ENCODE peak calls at places on chromosomes 2 and 18, in seven cellular contexts. X, M, C, T, O, N and G are unnamed samples.

GRCh38 chr2:170744248-170745002 is 25.8 kb upstream of the ERICH2 start:
- DNase-seq in X (no peak), M (no peak), C (no peak), T (no peak), O (no peak), N (no peak), G (peak)

GRCh38 chr18:79628416-79629248 is 51.0 kb upstream of the CTDP1 start:
- DNase-seq in X (no peak), M (no peak), C (no peak), T (no peak), O (no peak), N (peak), G (no peak)

GRCh38 chr2:172588931-172589330 is 33.0 kb downstream of the PDK1 start:
- DNase-seq in X (peak), M (no peak), C (no peak), T (no peak), O (no peak), N (no peak), G (no peak)

GRCh38 chr2:219570194-219570923 is 980 bp downstream of the OBSL1 start:
- DNase-seq in X (peak), M (peak), C (no peak), T (no peak), O (peak), N (no peak), G (peak)

GRCh38 chr2:213101109-213101508 is 50.3 kb downstream of the IKZF2 start:
- DNase-seq in X (peak), M (no peak), C (no peak), T (no peak), O (no peak), N (no peak), G (no peak)

GRCh38 chr2:218217366-218218309 is 649 bp downstream of the ARPC2 start:
- DNase-seq in X (peak), M (peak), C (peak), T (peak), O (peak), N (peak), G (peak)

GRCh38 chr2:55914786-55915185 is 8.8 kb downstream of the EFEMP1 start:
- DNase-seq in X (no peak), M (no peak), C (no peak), T (no peak), O (no peak), N (no peak), G (no peak)

GRCh38 chr2:176107731-176108181 is 676 bp downstream of the HOXD11 start:
- DNase-seq in X (no peak), M (no peak), C (no peak), T (no peak), O (no peak), N (peak), G (no peak)

GRCh38 chr2:88950010-88950409 is 258.5 kb downstream of the RPIA start:
- DNase-seq in X (peak), M (no peak), C (no peak), T (peak), O (peak), N (no peak), G (peak)

GRCh38 chr2:16662440-16662839 is 3.2 kb downstream of the CYRIA start:
- DNase-seq in X (no peak), M (no peak), C (no peak), T (no peak), O (no peak), N (peak), G (no peak)

GRCh38 chr2:45675130-45675812 is 23.8 kb downstream of the PRKCE start:
- DNase-seq in X (peak), M (no peak), C (no peak), T (no peak), O (no peak), N (no peak), G (no peak)

GRCh38 chr2:43083710-43084698 is 142.4 kb downstream of the ZFP36L2 start:
- DNase-seq in X (peak), M (peak), C (no peak), T (no peak), O (no peak), N (peak), G (no peak)

GRCh38 chr2:72138921-72139381 is 8.7 kb downstream of the CYP26B1 start:
- DNase-seq in X (no peak), M (no peak), C (no peak), T (no peak), O (peak), N (no peak), G (no peak)

GRCh38 chr18:45408218-45408617 is 207.1 kb upstream of the SLC14A2 start:
- DNase-seq in X (no peak), M (no peak), C (no peak), T (no peak), O (no peak), N (no peak), G (no peak)

GRCh38 chr2:145020694-145021093 is 500.8 kb upstream of the ZEB2 start:
- DNase-seq in X (no peak), M (no peak), C (no peak), T (no peak), O (no peak), N (no peak), G (no peak)

GRCh38 chr2:107412209-107412904 is 414.3 kb upstream of the RGPD4 start:
- DNase-seq in X (no peak), M (no peak), C (no peak), T (no peak), O (no peak), N (no peak), G (no peak)

GRCh38 chr2:113797237-113797636 is 40.8 kb upstream of the SLC35F5 start:
- DNase-seq in X (no peak), M (no peak), C (no peak), T (no peak), O (no peak), N (no peak), G (no peak)

GRCh38 chr2:171986778-171987177 is 13.0 kb upstream of the METAP1D start:
- DNase-seq in X (no peak), M (no peak), C (no peak), T (no peak), O (no peak), N (no peak), G (no peak)

GRCh38 chr2:231187736-231188505 is 10.5 kb upstream of the ARMC9 start:
- DNase-seq in X (no peak), M (no peak), C (no peak), T (no peak), O (no peak), N (peak), G (peak)

GRCh38 chr2:17615728-17616351 is 75.3 kb downstream of the VSNL1 start:
- DNase-seq in X (peak), M (no peak), C (no peak), T (no peak), O (no peak), N (no peak), G (no peak)

GRCh38 chr18:10453885-10454772 is at the start of gene APCDD1:
- DNase-seq in X (no peak), M (peak), C (no peak), T (no peak), O (no peak), N (peak), G (no peak)

GRCh38 chr18:54939375-54939917 is 19.8 kb downstream of the CCDC68 start:
- DNase-seq in X (no peak), M (no peak), C (no peak), T (no peak), O (no peak), N (no peak), G (peak)

GRCh38 chr2:69594341-69594740 is 49.2 kb downstream of the AAK1 start:
- DNase-seq in X (no peak), M (no peak), C (no peak), T (no peak), O (no peak), N (no peak), G (no peak)

GRCh38 chr2:219997341-219997851 is 370.0 kb downstream of the SLC4A3 start:
- DNase-seq in X (peak), M (peak), C (no peak), T (peak), O (peak), N (no peak), G (peak)

GRCh38 chr2:205934443-205934842 is 151.5 kb downstream of the INO80D start:
- DNase-seq in X (peak), M (no peak), C (no peak), T (peak), O (no peak), N (no peak), G (no peak)

GRCh38 chr2:73979021-73979420 is 5.7 kb upstream of the TET3 start:
- DNase-seq in X (no peak), M (no peak), C (peak), T (no peak), O (no peak), N (no peak), G (no peak)